ENCODE peak calls at places on chromosomes 4 and X, in seven cellular contexts. A is AG20443; Y is hepatic stellate cell; G is HT1080; F is H9; J is PC-3; X is stimulated activated CD4-positive, alpha-beta T cell treated with anti-CD3 and anti-CD28 coated beads, Interleukin-15, amount 100 ng/mL, for 48 hours. Z is an unnamed sample.

GRCh38 chr4:79682161-79682560 is 274.1 kb upstream of the GK2 start:
- DNase-seq in G (peak), F (no peak), J (no peak), X (no peak), A (no peak), Y (no peak), Z (no peak)

GRCh38 chr4:81164623-81165416 is 50.2 kb downstream of the PRKG2 start:
- DNase-seq in X (no peak), G (peak), A (peak), J (peak), F (no peak), Y (no peak), Z (no peak)

GRCh38 chr4:51894246-51894645 is 51.3 kb downstream of the DCUN1D4 start:
- DNase-seq in X (no peak), J (peak), F (no peak), G (peak), A (no peak), Y (no peak), Z (no peak)

GRCh38 chrX:72238183-72238582 is 644 bp downstream of the ERCC6L start:
- DNase-seq in J (peak), X (no peak), A (no peak), Y (no peak), G (no peak), F (no peak), Z (no peak)

GRCh38 chrX:123797543-123798447 is 62.1 kb upstream of the XIAP start:
- DNase-seq in A (no peak), X (no peak), J (peak), G (peak), F (no peak), Y (no peak), Z (no peak)

GRCh38 chr4:159353422-159354116 is 250.7 kb downstream of the RAPGEF2 start:
- DNase-seq in A (no peak), G (no peak), X (no peak), Y (no peak), F (no peak), J (no peak), Z (no peak)

GRCh38 chrX:113512700-113513395 is 672.2 kb upstream of the AMOT start:
- DNase-seq in X (no peak), J (peak), Y (peak), F (no peak), G (peak), A (peak), Z (no peak)

GRCh38 chrX:131577433-131577832 is 33.6 kb downstream of the OR13H1 start:
- DNase-seq in Y (no peak), G (no peak), X (no peak), A (no peak), J (no peak), F (no peak), Z (no peak)

GRCh38 chrX:46576458-46576857 is 2.9 kb downstream of the CHST7 start:
- DNase-seq in A (no peak), J (peak), Y (no peak), X (no peak), F (no peak), G (no peak), Z (no peak)

GRCh38 chr4:183830438-183830985 is 74.6 kb upstream of the STOX2 start:
- DNase-seq in J (peak), X (no peak), Y (no peak), A (no peak), G (peak), F (no peak), Z (no peak)

GRCh38 chrX:137430984-137431475 is 134.9 kb upstream of the ZIC3 start:
- DNase-seq in A (no peak), F (no peak), J (no peak), X (no peak), G (no peak), Y (no peak), Z (no peak)

GRCh38 chr4:38082424-38083374 is 122.5 kb downstream of the PTTG2 start:
- DNase-seq in G (peak), X (no peak), Y (peak), A (peak), F (no peak), J (peak), Z (no peak)

GRCh38 chr4:185683222-185683621 is 128.8 kb downstream of the SORBS2 start:
- DNase-seq in A (no peak), Y (no peak), J (no peak), X (no peak), F (no peak), G (no peak), Z (no peak)

GRCh38 chr4:74638001-74638400 is 156.3 kb downstream of the BTC start:
- DNase-seq in J (no peak), Y (no peak), G (no peak), F (no peak), A (no peak), X (no peak), Z (no peak)

GRCh38 chr4:62917649-62918048 is 1491.6 kb downstream of the TECRL start:
- DNase-seq in J (peak), X (no peak), A (no peak), G (no peak), Y (no peak), F (no peak), Z (no peak)

GRCh38 chr4:155667538-155668511 is 1.2 kb downstream of the GUCY1A1 start:
- DNase-seq in X (no peak), J (peak), Y (peak), G (peak), F (peak), A (peak), Z (no peak)

GRCh38 chr4:56480691-56481090 is 13.3 kb downstream of the SRP72 start:
- DNase-seq in J (no peak), F (no peak), G (no peak), A (no peak), X (no peak), Y (no peak), Z (no peak)

GRCh38 chr4:45831692-45832091 is 292.2 kb downstream of the GABRG1 start:
- DNase-seq in J (no peak), Y (no peak), X (no peak), G (no peak), F (no peak), A (no peak), Z (no peak)

GRCh38 chr4:157223446-157223845 is 2.9 kb downstream of the GRIA2 start:
- DNase-seq in G (no peak), J (no peak), X (no peak), A (no peak), Y (no peak), F (no peak), Z (no peak)

GRCh38 chr4:184351560-184352451 is 122.5 kb downstream of the IRF2 start:
- DNase-seq in G (no peak), F (no peak), X (no peak), J (no peak), A (no peak), Y (no peak), Z (no peak)

GRCh38 chrX:109826954-109827708 is 94.1 kb upstream of the ACSL4 start:
- DNase-seq in F (no peak), A (peak), J (peak), X (no peak), Y (peak), G (peak), Z (no peak)

GRCh38 chrX:63349307-63349706 is 1.8 kb downstream of the SPIN4 start:
- DNase-seq in J (peak), G (no peak), A (no peak), X (no peak), F (no peak), Y (no peak), Z (no peak)

GRCh38 chr4:5212255-5213032 is 161.2 kb downstream of the STK32B start:
- DNase-seq in X (no peak), Y (no peak), J (peak), F (no peak), A (no peak), G (peak), Z (no peak)

GRCh38 chr4:3701271-3702083 is 64.7 kb upstream of the ADRA2C start:
- DNase-seq in A (no peak), Y (no peak), J (no peak), F (no peak), X (no peak), G (no peak), Z (no peak)

GRCh38 chrX:51931761-51932160 is 38.3 kb downstream of the MAGED1 start:
- DNase-seq in A (peak), F (no peak), G (no peak), J (no peak), Y (no peak), X (no peak), Z (no peak)

Z was measured in central memory CD4-positive, alpha-beta T cell.